ENCODE peak calls at places on chromosomes 3 and 15, in ten cellular contexts. One of them, this sample, is unnamed. For H3K36me3, the result is how much of the 10 kb centered on the place peaks cover.

GRCh38 chr15:70854669-70854976 is 666 bp upstream of the LARP6 start:
- DNase-seq in neuronal stem cell: peak
- DNase-seq in spleen: no peak
- DNase-seq in mucosa of descending colon: no peak
- DNase-seq in fibroblast of lung: peak
- DNase-seq in SK-N-SH: no peak
- DNase-seq in HCT116: no peak
- DNase-seq in upper lobe of left lung: no peak
- DNase-seq in ascending aorta: no peak
- DNase-seq in aorta: no peak
- DNase-seq in this sample: no peak

GRCh38 chr3:48928679-48929078 is 10.0 kb downstream of the ARIH2 start:
- DNase-seq in HCT116: no peak
- DNase-seq in aorta: no peak
- DNase-seq in SK-N-SH: no peak
- DNase-seq in neuronal stem cell: no peak
- DNase-seq in fibroblast of lung: no peak
- DNase-seq in ascending aorta: no peak
- DNase-seq in upper lobe of left lung: no peak
- DNase-seq in spleen: no peak
- DNase-seq in mucosa of descending colon: no peak
- DNase-seq in this sample: no peak

GRCh38 chr3:132417695-132418520 is 606 bp downstream of the DNAJC13 start:
- DNase-seq in SK-N-SH: peak
- DNase-seq in aorta: peak
- DNase-seq in mucosa of descending colon: no peak
- DNase-seq in fibroblast of lung: peak
- DNase-seq in HCT116: no peak
- DNase-seq in ascending aorta: no peak
- DNase-seq in upper lobe of left lung: peak
- DNase-seq in neuronal stem cell: no peak
- DNase-seq in spleen: no peak
- DNase-seq in this sample: peak

GRCh38 chr3:129599607-129600006 is 6.9 kb downstream of the PLXND1 start:
- DNase-seq in upper lobe of left lung: peak
- DNase-seq in fibroblast of lung: peak
- DNase-seq in neuronal stem cell: no peak
- DNase-seq in HCT116: no peak
- DNase-seq in ascending aorta: peak
- DNase-seq in aorta: no peak
- DNase-seq in mucosa of descending colon: no peak
- DNase-seq in spleen: no peak
- DNase-seq in SK-N-SH: no peak
- DNase-seq in this sample: peak

GRCh38 chr3:110296885-110297284 is 774.7 kb upstream of the NECTIN3 start:
- DNase-seq in spleen: no peak
- DNase-seq in neuronal stem cell: no peak
- DNase-seq in fibroblast of lung: peak
- DNase-seq in aorta: no peak
- DNase-seq in upper lobe of left lung: no peak
- DNase-seq in HCT116: no peak
- DNase-seq in ascending aorta: no peak
- DNase-seq in mucosa of descending colon: no peak
- DNase-seq in SK-N-SH: no peak
- DNase-seq in this sample: peak

GRCh38 chr15:55250392-55250791 is 39.2 kb downstream of the RAB27A start:
- DNase-seq in neuronal stem cell: no peak
- DNase-seq in SK-N-SH: no peak
- DNase-seq in ascending aorta: no peak
- DNase-seq in aorta: no peak
- DNase-seq in HCT116: no peak
- DNase-seq in spleen: no peak
- DNase-seq in fibroblast of lung: peak
- DNase-seq in upper lobe of left lung: peak
- DNase-seq in mucosa of descending colon: no peak
- DNase-seq in this sample: no peak

GRCh38 chr3:73625124-73625665 is 454 bp upstream of the PDZRN3 start:
- DNase-seq in ascending aorta: no peak
- DNase-seq in SK-N-SH: peak
- DNase-seq in mucosa of descending colon: peak
- DNase-seq in neuronal stem cell: peak
- DNase-seq in spleen: no peak
- DNase-seq in HCT116: no peak
- DNase-seq in fibroblast of lung: peak
- DNase-seq in aorta: no peak
- DNase-seq in upper lobe of left lung: no peak
- DNase-seq in this sample: no peak

GRCh38 chr3:190073264-190073663 is 47.4 kb downstream of the P3H2 start:
- DNase-seq in aorta: no peak
- DNase-seq in mucosa of descending colon: peak
- DNase-seq in ascending aorta: no peak
- DNase-seq in upper lobe of left lung: peak
- DNase-seq in spleen: peak
- DNase-seq in SK-N-SH: peak
- DNase-seq in HCT116: no peak
- DNase-seq in neuronal stem cell: no peak
- DNase-seq in fibroblast of lung: no peak
- DNase-seq in this sample: no peak

GRCh38 chr3:18378218-18378617 is 46.9 kb downstream of the SATB1 start:
- DNase-seq in fibroblast of lung: no peak
- DNase-seq in upper lobe of left lung: no peak
- DNase-seq in aorta: no peak
- DNase-seq in SK-N-SH: no peak
- DNase-seq in HCT116: no peak
- DNase-seq in spleen: no peak
- DNase-seq in mucosa of descending colon: no peak
- DNase-seq in neuronal stem cell: no peak
- DNase-seq in ascending aorta: no peak
- DNase-seq in this sample: no peak

GRCh38 chr3:40404591-40405198 is 17.7 kb downstream of the ENTPD3 start:
- DNase-seq in upper lobe of left lung: no peak
- DNase-seq in mucosa of descending colon: no peak
- DNase-seq in ascending aorta: no peak
- DNase-seq in SK-N-SH: no peak
- DNase-seq in HCT116: no peak
- DNase-seq in aorta: no peak
- DNase-seq in spleen: no peak
- DNase-seq in neuronal stem cell: no peak
- DNase-seq in fibroblast of lung: no peak
- DNase-seq in this sample: no peak

GRCh38 chr15:55589297-55589696 is 1.2 kb upstream of the PYGO1 start:
- DNase-seq in mucosa of descending colon: no peak
- DNase-seq in upper lobe of left lung: no peak
- DNase-seq in HCT116: no peak
- DNase-seq in aorta: no peak
- DNase-seq in neuronal stem cell: no peak
- DNase-seq in SK-N-SH: peak
- DNase-seq in spleen: no peak
- DNase-seq in fibroblast of lung: peak
- DNase-seq in ascending aorta: no peak
- DNase-seq in this sample: no peak

GRCh38 chr3:195443391-195443989 is 670 bp upstream of the ACAP2 start:
- DNase-seq in neuronal stem cell: no peak
- DNase-seq in SK-N-SH: no peak
- DNase-seq in HCT116: no peak
- DNase-seq in mucosa of descending colon: no peak
- DNase-seq in spleen: no peak
- DNase-seq in ascending aorta: no peak
- DNase-seq in aorta: no peak
- DNase-seq in fibroblast of lung: no peak
- DNase-seq in upper lobe of left lung: no peak
- DNase-seq in this sample: no peak

GRCh38 chr3:64351713-64352595 is 126.7 kb upstream of the PRICKLE2 start:
- DNase-seq in fibroblast of lung: no peak
- DNase-seq in ascending aorta: no peak
- DNase-seq in HCT116: no peak
- DNase-seq in upper lobe of left lung: peak
- DNase-seq in SK-N-SH: no peak
- DNase-seq in neuronal stem cell: no peak
- DNase-seq in mucosa of descending colon: no peak
- DNase-seq in aorta: no peak
- DNase-seq in spleen: no peak
- DNase-seq in this sample: peak

GRCh38 chr15:76988874-76989780 is 5.8 kb upstream of the PSTPIP1 start:
- DNase-seq in fibroblast of lung: no peak
- DNase-seq in neuronal stem cell: no peak
- DNase-seq in aorta: peak
- DNase-seq in SK-N-SH: no peak
- DNase-seq in mucosa of descending colon: no peak
- DNase-seq in spleen: peak
- DNase-seq in ascending aorta: peak
- DNase-seq in HCT116: no peak
- DNase-seq in upper lobe of left lung: no peak
- DNase-seq in this sample: no peak
- H3K4me3 ChIP-seq in fibroblast of lung: no peak
- H3K4me3 ChIP-seq in neuronal stem cell: no peak
- H3K4me3 ChIP-seq in aorta: no peak
- H3K4me3 ChIP-seq in SK-N-SH: no peak
- H3K4me3 ChIP-seq in mucosa of descending colon: no peak
- H3K4me3 ChIP-seq in spleen: no peak
- H3K4me3 ChIP-seq in ascending aorta: no peak
- H3K4me3 ChIP-seq in HCT116: no peak
- H3K4me3 ChIP-seq in upper lobe of left lung: no peak
- H3K4me3 ChIP-seq in this sample: no peak

DNA sequence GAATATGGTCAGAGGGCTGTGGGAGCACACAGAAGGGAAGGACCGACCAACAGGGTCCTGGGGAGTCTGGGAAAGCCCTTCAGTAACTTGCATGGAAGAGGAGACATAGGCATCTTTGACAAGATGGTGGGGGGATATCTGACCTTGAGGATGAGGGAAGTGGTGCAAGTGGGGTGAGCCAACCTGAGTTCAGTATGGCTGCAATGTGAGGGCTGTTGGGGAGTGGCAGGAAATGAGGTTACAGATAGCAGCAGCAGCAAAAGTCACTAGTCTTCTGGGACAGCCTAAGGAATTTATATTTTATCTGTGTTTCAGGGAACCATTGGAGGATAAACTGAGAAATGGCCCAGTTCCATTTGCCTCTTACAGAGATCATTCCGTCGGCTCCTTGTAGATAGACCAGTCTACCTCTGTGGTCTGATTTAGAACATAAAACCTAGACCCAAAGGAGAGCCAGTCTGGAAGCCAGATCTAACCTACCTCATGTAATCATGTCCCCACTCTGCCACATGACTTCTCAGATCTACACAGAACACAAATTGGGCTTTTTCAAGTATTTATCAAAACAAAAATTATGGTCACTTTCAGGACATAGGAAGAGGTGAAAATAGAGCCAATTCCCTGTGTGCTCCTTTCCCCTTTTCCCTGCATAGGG is 75.6 kb downstream of the ST6GAL1 start:
- DNase-seq in SK-N-SH: no peak
- DNase-seq in mucosa of descending colon: no peak
- DNase-seq in aorta: no peak
- DNase-seq in upper lobe of left lung: no peak
- DNase-seq in ascending aorta: no peak
- DNase-seq in HCT116: no peak
- DNase-seq in fibroblast of lung: no peak
- DNase-seq in spleen: no peak
- DNase-seq in neuronal stem cell: no peak
- DNase-seq in this sample: no peak
- H3K36me3 ChIP-seq in SK-N-SH: under half
- H3K36me3 ChIP-seq in mucosa of descending colon: under half
- H3K36me3 ChIP-seq in aorta: under half
- H3K36me3 ChIP-seq in upper lobe of left lung: under half
- H3K36me3 ChIP-seq in ascending aorta: under half
- H3K36me3 ChIP-seq in HCT116: under half
- H3K36me3 ChIP-seq in fibroblast of lung: under half
- H3K36me3 ChIP-seq in spleen: under half
- H3K36me3 ChIP-seq in neuronal stem cell: under half
- H3K36me3 ChIP-seq in this sample: under half

GRCh38 chr3:165883866-165884478 is 46.7 kb upstream of the BCHE start:
- DNase-seq in HCT116: no peak
- DNase-seq in spleen: no peak
- DNase-seq in upper lobe of left lung: no peak
- DNase-seq in SK-N-SH: no peak
- DNase-seq in ascending aorta: no peak
- DNase-seq in mucosa of descending colon: no peak
- DNase-seq in neuronal stem cell: no peak
- DNase-seq in aorta: no peak
- DNase-seq in fibroblast of lung: peak
- DNase-seq in this sample: no peak

GRCh38 chr3:165885558-165886270 is 48.5 kb upstream of the BCHE start:
- DNase-seq in spleen: no peak
- DNase-seq in neuronal stem cell: no peak
- DNase-seq in fibroblast of lung: no peak
- DNase-seq in aorta: no peak
- DNase-seq in mucosa of descending colon: no peak
- DNase-seq in ascending aorta: no peak
- DNase-seq in SK-N-SH: no peak
- DNase-seq in HCT116: no peak
- DNase-seq in upper lobe of left lung: no peak
- DNase-seq in this sample: no peak

GRCh38 chr3:165883126-165883525 is 45.9 kb upstream of the BCHE start:
- DNase-seq in spleen: no peak
- DNase-seq in HCT116: no peak
- DNase-seq in upper lobe of left lung: no peak
- DNase-seq in fibroblast of lung: no peak
- DNase-seq in aorta: no peak
- DNase-seq in SK-N-SH: no peak
- DNase-seq in mucosa of descending colon: no peak
- DNase-seq in neuronal stem cell: no peak
- DNase-seq in ascending aorta: no peak
- DNase-seq in this sample: no peak

GRCh38 chr3:165884518-165884917 is 47.3 kb upstream of the BCHE start:
- DNase-seq in aorta: no peak
- DNase-seq in fibroblast of lung: peak
- DNase-seq in HCT116: no peak
- DNase-seq in ascending aorta: no peak
- DNase-seq in mucosa of descending colon: no peak
- DNase-seq in spleen: no peak
- DNase-seq in SK-N-SH: no peak
- DNase-seq in upper lobe of left lung: no peak
- DNase-seq in neuronal stem cell: no peak
- DNase-seq in this sample: no peak
- H3K4me3 ChIP-seq in aorta: no peak
- H3K4me3 ChIP-seq in fibroblast of lung: peak
- H3K4me3 ChIP-seq in HCT116: peak
- H3K4me3 ChIP-seq in ascending aorta: no peak
- H3K4me3 ChIP-seq in mucosa of descending colon: no peak
- H3K4me3 ChIP-seq in spleen: no peak
- H3K4me3 ChIP-seq in SK-N-SH: peak
- H3K4me3 ChIP-seq in upper lobe of left lung: no peak
- H3K4me3 ChIP-seq in neuronal stem cell: no peak
- H3K4me3 ChIP-seq in this sample: no peak

GRCh38 chr3:9970020-9970652 is 16.5 kb downstream of the EMC3 start:
- DNase-seq in mucosa of descending colon: no peak
- DNase-seq in fibroblast of lung: peak
- DNase-seq in neuronal stem cell: no peak
- DNase-seq in HCT116: no peak
- DNase-seq in ascending aorta: no peak
- DNase-seq in SK-N-SH: no peak
- DNase-seq in spleen: no peak
- DNase-seq in aorta: no peak
- DNase-seq in upper lobe of left lung: peak
- DNase-seq in this sample: no peak
- H3K36me3 ChIP-seq in mucosa of descending colon: under half
- H3K36me3 ChIP-seq in fibroblast of lung: under half
- H3K36me3 ChIP-seq in neuronal stem cell: under half
- H3K36me3 ChIP-seq in HCT116: under half
- H3K36me3 ChIP-seq in ascending aorta: half or more
- H3K36me3 ChIP-seq in SK-N-SH: half or more
- H3K36me3 ChIP-seq in spleen: under half
- H3K36me3 ChIP-seq in aorta: under half
- H3K36me3 ChIP-seq in upper lobe of left lung: half or more
- H3K36me3 ChIP-seq in this sample: half or more

GRCh38 chr3:159866201-159866746 is 122.4 kb upstream of the IL12A start:
- DNase-seq in upper lobe of left lung: no peak
- DNase-seq in SK-N-SH: no peak
- DNase-seq in mucosa of descending colon: no peak
- DNase-seq in ascending aorta: no peak
- DNase-seq in neuronal stem cell: no peak
- DNase-seq in spleen: no peak
- DNase-seq in fibroblast of lung: peak
- DNase-seq in HCT116: no peak
- DNase-seq in aorta: no peak
- DNase-seq in this sample: no peak
- H3K4me3 ChIP-seq in upper lobe of left lung: no peak
- H3K4me3 ChIP-seq in SK-N-SH: no peak
- H3K4me3 ChIP-seq in mucosa of descending colon: no peak
- H3K4me3 ChIP-seq in ascending aorta: no peak
- H3K4me3 ChIP-seq in neuronal stem cell: no peak
- H3K4me3 ChIP-seq in spleen: no peak
- H3K4me3 ChIP-seq in fibroblast of lung: no peak
- H3K4me3 ChIP-seq in HCT116: no peak
- H3K4me3 ChIP-seq in aorta: no peak
- H3K4me3 ChIP-seq in this sample: no peak